ENCODE peak calls at places on chromosomes 5 and 9, in ten cellular contexts. F, B, S, A, X, M, W, D, V and H are unnamed samples.
A peak's percentile ranks its signal among the peaks of the same experiment; 100 is the strongest.

GRCh38 chr5:139841549-139841948 is 45.9 kb downstream of the PSD2 start:
- DNase-seq in F (no peak), B (no peak), S (no peak), A (no peak), X (no peak), M (no peak), W (no peak), D (no peak), V (no peak), H (no peak)

GRCh38 chr9:16413509-16414016 is 456.9 kb downstream of the BNC2 start:
- DNase-seq in F (no peak), B (peak; percentile 87), S (peak; percentile 98), A (no peak), X (peak; percentile 23), M (no peak), W (peak; percentile 65), D (no peak), V (no peak), H (no peak)

GRCh38 chr9:91858670-91859030 is 91.4 kb downstream of the ROR2 start:
- DNase-seq in F (no peak), B (no peak), S (no peak), A (no peak), X (no peak), M (no peak), W (no peak), D (no peak), V (no peak), H (no peak)

GRCh38 chr9:105535920-105536668 is 21.8 kb upstream of the FKTN start:
- DNase-seq in F (no peak), B (no peak), S (no peak), A (no peak), X (no peak), M (no peak), W (no peak), D (no peak), V (no peak), H (no peak)

GRCh38 chr5:1793966-1794895 is 5.4 kb downstream of the MRPL36 start:
- DNase-seq in F (no peak), B (peak; percentile 74), S (peak; percentile 73), A (no peak), X (no peak), M (no peak), W (peak; percentile 58), D (no peak), V (peak; percentile 66), H (no peak)

GRCh38 chr5:136766456-136766855 is 401.1 kb upstream of the TRPC7 start:
- DNase-seq in F (no peak), B (peak; percentile 27), S (no peak), A (no peak), X (no peak), M (no peak), W (no peak), D (no peak), V (no peak), H (no peak)

GRCh38 chr5:102800427-102800826 is 45.3 kb downstream of the PAM start:
- DNase-seq in F (no peak), B (no peak), S (no peak), A (no peak), X (no peak), M (no peak), W (no peak), D (no peak), V (no peak), H (no peak)

GRCh38 chr9:129252937-129253819 is 75.1 kb upstream of the IER5L start:
- DNase-seq in F (peak; percentile 45), B (no peak), S (no peak), A (peak; percentile 47), X (no peak), M (peak; percentile 41), W (no peak), D (no peak), V (no peak), H (no peak)

GRCh38 chr5:180291234-180291940 is 496 bp downstream of the MAPK9 start:
- DNase-seq in F (peak; percentile 59), B (peak; percentile 28), S (no peak), A (peak; percentile 80), X (no peak), M (peak; percentile 40), W (no peak), D (peak; percentile 27), V (no peak), H (peak; percentile 62)

GRCh38 chr5:168608821-168609220 is 29.7 kb upstream of the PANK3 start:
- DNase-seq in F (no peak), B (no peak), S (no peak), A (no peak), X (no peak), M (no peak), W (no peak), D (no peak), V (no peak), H (no peak)

GRCh38 chr5:40797273-40798011 is 732 bp downstream of the PRKAA1 start:
- DNase-seq in F (peak; percentile 91), B (peak; percentile 65), S (peak; percentile 82), A (peak; percentile 94), X (no peak), M (peak; percentile 89), W (no peak), D (peak; percentile 61), V (peak; percentile 43), H (peak; percentile 74)

GRCh38 chr5:137822158-137822764 is 45.4 kb upstream of the MYOT start:
- DNase-seq in F (no peak), B (peak; percentile 72), S (peak; percentile 70), A (no peak), X (peak; percentile 23), M (peak; percentile 76), W (no peak), D (peak; percentile 60), V (peak; percentile 12), H (peak; percentile 52)
- TF ChIP-seq CTCF in F (no peak), B (peak; percentile 55), S (peak; percentile 51), A (peak; percentile 75), X (peak; percentile 83), M (peak; percentile 68), W (peak; percentile 39), D (no peak), V (peak; percentile 61), H (no peak)

DNA sequence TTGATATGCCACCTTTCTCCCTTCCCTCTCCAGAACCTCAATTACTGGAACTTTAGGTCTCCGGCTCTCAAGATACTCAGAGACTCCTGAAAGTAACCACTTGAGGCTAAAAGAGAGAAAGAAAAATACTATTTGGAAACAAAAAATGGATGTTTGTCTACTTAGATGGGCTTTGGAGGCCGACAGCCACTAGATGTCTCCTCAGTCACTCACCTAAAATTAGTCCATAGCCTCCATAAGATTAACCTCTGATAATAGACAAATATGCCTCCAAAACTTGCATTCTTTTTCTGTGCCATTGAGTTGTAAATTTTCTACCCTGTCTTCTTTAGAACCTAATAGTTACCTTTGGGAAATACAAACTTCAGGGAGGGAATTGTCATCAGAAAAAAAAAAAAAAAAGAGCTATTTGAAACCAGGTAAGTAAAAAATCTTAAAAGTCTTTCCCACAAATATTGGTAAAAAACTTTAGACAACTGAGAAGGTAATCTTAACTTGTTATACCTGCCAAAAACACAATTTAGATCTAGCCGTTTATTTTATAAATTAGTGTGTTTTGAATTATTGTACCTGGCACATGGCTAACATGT is 11.2 kb upstream of the PCDH1 start:
- DNase-seq in F (no peak), B (peak; percentile 45), S (peak; percentile 36), A (no peak), X (no peak), M (no peak), W (no peak), D (no peak), V (no peak), H (no peak)
- TF ChIP-seq CTCF in F (no peak), B (peak; percentile 60), S (peak; percentile 45), A (peak; percentile 15), X (peak; percentile 38), M (peak; percentile 16), W (peak; percentile 26), D (peak; percentile 54), V (peak; percentile 55), H (no peak)

GRCh38 chr9:5072871-5073270 is 87.8 kb downstream of the JAK2 start:
- DNase-seq in F (no peak), B (no peak), S (peak; percentile 1), A (peak; percentile 34), X (no peak), M (no peak), W (no peak), D (no peak), V (no peak), H (no peak)

DNA sequence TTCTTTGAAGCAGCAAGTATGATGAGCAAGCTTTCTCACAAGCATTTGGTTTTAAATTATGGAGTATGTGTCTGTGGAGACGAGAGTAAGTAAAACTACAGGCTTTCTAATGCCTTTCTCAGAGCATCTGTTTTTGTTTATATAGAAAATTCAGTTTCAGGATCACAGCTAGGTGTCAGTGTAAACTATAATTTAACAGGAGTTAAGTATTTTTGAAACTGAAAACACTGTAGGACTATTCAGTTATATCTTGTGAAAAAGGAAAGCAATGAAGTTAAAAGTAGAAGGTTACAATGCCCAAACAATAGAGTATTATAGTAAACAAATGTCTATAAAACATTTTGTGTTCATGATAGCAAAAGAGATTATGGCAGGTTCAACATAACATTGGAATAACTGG is 88.6 kb downstream of the JAK2 start:
- DNase-seq in F (no peak), B (no peak), S (no peak), A (no peak), X (no peak), M (no peak), W (no peak), D (no peak), V (no peak), H (no peak)
- TF ChIP-seq CTCF in F (no peak), B (no peak), S (no peak), A (no peak), X (peak; percentile 22), M (no peak), W (no peak), D (no peak), V (no peak), H (no peak)

GRCh38 chr5:15808577-15808976 is 308.6 kb downstream of the FBXL7 start:
- DNase-seq in F (no peak), B (no peak), S (no peak), A (no peak), X (no peak), M (no peak), W (no peak), D (no peak), V (no peak), H (no peak)

GRCh38 chr5:15807248-15807647 is 307.3 kb downstream of the FBXL7 start:
- DNase-seq in F (no peak), B (no peak), S (peak; percentile 31), A (no peak), X (no peak), M (no peak), W (no peak), D (no peak), V (no peak), H (no peak)

GRCh38 chr5:15803280-15803679 is 303.3 kb downstream of the FBXL7 start:
- DNase-seq in F (no peak), B (no peak), S (no peak), A (no peak), X (no peak), M (no peak), W (no peak), D (no peak), V (no peak), H (no peak)

GRCh38 chr5:15806613-15807012 is 306.6 kb downstream of the FBXL7 start:
- DNase-seq in F (no peak), B (no peak), S (no peak), A (no peak), X (no peak), M (no peak), W (no peak), D (no peak), V (no peak), H (no peak)

DNA sequence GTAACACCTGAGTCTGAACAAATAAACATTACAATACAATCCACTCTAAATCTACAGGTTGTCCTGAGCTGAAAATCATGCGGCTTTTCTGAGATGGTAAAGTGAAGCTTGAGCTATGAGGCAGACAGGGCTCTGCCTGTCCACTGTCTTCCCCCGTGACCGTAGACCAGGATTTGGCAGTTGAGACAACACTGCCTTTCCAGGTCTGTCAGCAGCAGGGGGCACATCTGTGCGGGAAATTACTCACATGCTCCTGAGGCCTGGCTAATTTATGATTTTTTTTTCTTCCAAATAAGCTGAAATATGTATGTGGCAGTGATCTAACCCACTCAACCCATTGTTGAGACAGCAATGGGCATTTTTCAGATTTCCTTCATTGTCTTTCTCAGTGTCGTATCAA is 307.9 kb downstream of the FBXL7 start:
- DNase-seq in F (no peak), B (peak; percentile 10), S (peak; percentile 59), A (no peak), X (no peak), M (no peak), W (no peak), D (no peak), V (peak; percentile 78), H (peak; percentile 31)
- TF ChIP-seq CTCF in F (no peak), B (no peak), S (peak; percentile 34), A (no peak), X (peak; percentile 21), M (no peak), W (peak; percentile 15), D (no peak), V (peak; percentile 31), H (no peak)